ENCODE peak calls at places on chromosomes 16 and 17, in seven cellular contexts. One of them, this sample, is unnamed.

GRCh38 chr17:80145076-80146075 is 1.6 kb downstream of the EIF4A3 start:
- DNase-seq in breast epithelium: no peak
- DNase-seq in uterus: no peak
- DNase-seq in heart left ventricle: no peak
- DNase-seq in tibial artery: no peak
- DNase-seq in testis: peak
- DNase-seq in fibroblast of the aortic adventitia: no peak
- DNase-seq in this sample: no peak

GRCh38 chr16:11094838-11095565 is 150.6 kb downstream of the CLEC16A start:
- DNase-seq in breast epithelium: no peak
- DNase-seq in uterus: no peak
- DNase-seq in heart left ventricle: no peak
- DNase-seq in tibial artery: no peak
- DNase-seq in testis: no peak
- DNase-seq in fibroblast of the aortic adventitia: no peak
- DNase-seq in this sample: no peak

GRCh38 chr17:82752371-82753200 is 721 bp downstream of the TBCD start:
- DNase-seq in breast epithelium: no peak
- DNase-seq in uterus: no peak
- DNase-seq in heart left ventricle: peak
- DNase-seq in tibial artery: no peak
- DNase-seq in testis: peak
- DNase-seq in fibroblast of the aortic adventitia: peak
- DNase-seq in this sample: no peak

GRCh38 chr16:82709987-82710386 is 83.2 kb downstream of the CDH13 start:
- DNase-seq in breast epithelium: no peak
- DNase-seq in uterus: no peak
- DNase-seq in heart left ventricle: no peak
- DNase-seq in tibial artery: no peak
- DNase-seq in testis: no peak
- DNase-seq in fibroblast of the aortic adventitia: no peak
- DNase-seq in this sample: no peak

GRCh38 chr17:74759941-74760340 is 11.5 kb downstream of the NHERF1 start:
- DNase-seq in breast epithelium: peak
- DNase-seq in uterus: no peak
- DNase-seq in heart left ventricle: no peak
- DNase-seq in tibial artery: no peak
- DNase-seq in testis: no peak
- DNase-seq in fibroblast of the aortic adventitia: no peak
- DNase-seq in this sample: no peak

GRCh38 chr16:9225527-9226316 is 134.3 kb downstream of the HAPSTR1 start:
- DNase-seq in breast epithelium: no peak
- DNase-seq in uterus: no peak
- DNase-seq in heart left ventricle: no peak
- DNase-seq in tibial artery: no peak
- DNase-seq in testis: no peak
- DNase-seq in fibroblast of the aortic adventitia: no peak
- DNase-seq in this sample: no peak

GRCh38 chr16:51971184-51971583 is 575.8 kb downstream of the TOX3 start:
- DNase-seq in breast epithelium: no peak
- DNase-seq in uterus: no peak
- DNase-seq in heart left ventricle: no peak
- DNase-seq in tibial artery: no peak
- DNase-seq in testis: peak
- DNase-seq in fibroblast of the aortic adventitia: peak
- DNase-seq in this sample: no peak

GRCh38 chr17:81481011-81481799 is 31.4 kb downstream of the ACTG1 start:
- DNase-seq in breast epithelium: peak
- DNase-seq in uterus: peak
- DNase-seq in heart left ventricle: peak
- DNase-seq in tibial artery: peak
- DNase-seq in testis: peak
- DNase-seq in fibroblast of the aortic adventitia: peak
- DNase-seq in this sample: peak

GRCh38 chr16:26316683-26317464 is 625.1 kb downstream of the HS3ST4 start:
- DNase-seq in breast epithelium: no peak
- DNase-seq in uterus: no peak
- DNase-seq in heart left ventricle: no peak
- DNase-seq in tibial artery: no peak
- DNase-seq in testis: no peak
- DNase-seq in fibroblast of the aortic adventitia: no peak
- DNase-seq in this sample: no peak

GRCh38 chr16:31452631-31453106 is 6.6 kb upstream of the ARMC5 start:
- DNase-seq in breast epithelium: no peak
- DNase-seq in uterus: no peak
- DNase-seq in heart left ventricle: no peak
- DNase-seq in tibial artery: peak
- DNase-seq in testis: peak
- DNase-seq in fibroblast of the aortic adventitia: peak
- DNase-seq in this sample: no peak

GRCh38 chr17:76278268-76278908 is 13.2 kb downstream of the UBALD2 start:
- DNase-seq in breast epithelium: no peak
- DNase-seq in uterus: no peak
- DNase-seq in heart left ventricle: no peak
- DNase-seq in tibial artery: no peak
- DNase-seq in testis: no peak
- DNase-seq in fibroblast of the aortic adventitia: no peak
- DNase-seq in this sample: no peak

GRCh38 chr16:48862087-48862532 is 252.1 kb upstream of the N4BP1 start:
- DNase-seq in breast epithelium: no peak
- DNase-seq in uterus: peak
- DNase-seq in heart left ventricle: no peak
- DNase-seq in tibial artery: no peak
- DNase-seq in testis: no peak
- DNase-seq in fibroblast of the aortic adventitia: peak
- DNase-seq in this sample: no peak

GRCh38 chr17:68909066-68909465 is 46.1 kb downstream of the ABCA8 start:
- DNase-seq in breast epithelium: no peak
- DNase-seq in uterus: peak
- DNase-seq in heart left ventricle: no peak
- DNase-seq in tibial artery: peak
- DNase-seq in testis: peak
- DNase-seq in fibroblast of the aortic adventitia: peak
- DNase-seq in this sample: no peak

GRCh38 chr16:51994597-51994996 is 552.3 kb downstream of the TOX3 start:
- DNase-seq in breast epithelium: peak
- DNase-seq in uterus: no peak
- DNase-seq in heart left ventricle: no peak
- DNase-seq in tibial artery: no peak
- DNase-seq in testis: no peak
- DNase-seq in fibroblast of the aortic adventitia: no peak
- DNase-seq in this sample: no peak

GRCh38 chr17:77542551-77543490 is 402.1 kb downstream of the SEC14L1 start:
- DNase-seq in breast epithelium: peak
- DNase-seq in uterus: peak
- DNase-seq in heart left ventricle: peak
- DNase-seq in tibial artery: peak
- DNase-seq in testis: peak
- DNase-seq in fibroblast of the aortic adventitia: peak
- DNase-seq in this sample: peak

GRCh38 chr17:77465358-77466041 is 324.7 kb downstream of the SEC14L1 start:
- DNase-seq in breast epithelium: no peak
- DNase-seq in uterus: no peak
- DNase-seq in heart left ventricle: no peak
- DNase-seq in tibial artery: peak
- DNase-seq in testis: peak
- DNase-seq in fibroblast of the aortic adventitia: peak
- DNase-seq in this sample: peak

GRCh38 chr16:10941127-10941933 is 938 bp downstream of the DEXI start:
- DNase-seq in breast epithelium: no peak
- DNase-seq in uterus: no peak
- DNase-seq in heart left ventricle: no peak
- DNase-seq in tibial artery: no peak
- DNase-seq in testis: no peak
- DNase-seq in fibroblast of the aortic adventitia: no peak
- DNase-seq in this sample: no peak

GRCh38 chr16:52963471-52963870 is 89.2 kb downstream of the CHD9NB start:
- DNase-seq in breast epithelium: no peak
- DNase-seq in uterus: no peak
- DNase-seq in heart left ventricle: no peak
- DNase-seq in tibial artery: no peak
- DNase-seq in testis: no peak
- DNase-seq in fibroblast of the aortic adventitia: no peak
- DNase-seq in this sample: no peak

GRCh38 chr17:34628883-34629282 is 49.5 kb downstream of the TMEM132E start:
- DNase-seq in breast epithelium: no peak
- DNase-seq in uterus: no peak
- DNase-seq in heart left ventricle: no peak
- DNase-seq in tibial artery: no peak
- DNase-seq in testis: no peak
- DNase-seq in fibroblast of the aortic adventitia: no peak
- DNase-seq in this sample: no peak

GRCh38 chr16:50499254-50499653 is 48.9 kb upstream of the NKD1 start:
- DNase-seq in breast epithelium: no peak
- DNase-seq in uterus: no peak
- DNase-seq in heart left ventricle: no peak
- DNase-seq in tibial artery: no peak
- DNase-seq in testis: no peak
- DNase-seq in fibroblast of the aortic adventitia: no peak
- DNase-seq in this sample: no peak

GRCh38 chr17:10614536-10615155 is 42.5 kb downstream of the MYH3 start:
- DNase-seq in breast epithelium: no peak
- DNase-seq in uterus: peak
- DNase-seq in heart left ventricle: no peak
- DNase-seq in tibial artery: no peak
- DNase-seq in testis: peak
- DNase-seq in fibroblast of the aortic adventitia: peak
- DNase-seq in this sample: no peak

GRCh38 chr17:10156579-10157488 is 41.6 kb downstream of the GAS7 start:
- DNase-seq in breast epithelium: no peak
- DNase-seq in uterus: no peak
- DNase-seq in heart left ventricle: peak
- DNase-seq in tibial artery: peak
- DNase-seq in testis: peak
- DNase-seq in fibroblast of the aortic adventitia: no peak
- DNase-seq in this sample: peak

GRCh38 chr16:86498155-86498651 is 12.1 kb upstream of the FOXF1 start:
- DNase-seq in breast epithelium: no peak
- DNase-seq in uterus: no peak
- DNase-seq in heart left ventricle: no peak
- DNase-seq in tibial artery: no peak
- DNase-seq in testis: no peak
- DNase-seq in fibroblast of the aortic adventitia: no peak
- DNase-seq in this sample: no peak
- TF ChIP-seq CTCF in breast epithelium: no peak
- TF ChIP-seq CTCF in uterus: no peak
- TF ChIP-seq CTCF in heart left ventricle: no peak
- TF ChIP-seq CTCF in tibial artery: no peak
- TF ChIP-seq CTCF in testis: no peak
- TF ChIP-seq CTCF in fibroblast of the aortic adventitia: peak
- TF ChIP-seq CTCF in this sample: no peak

GRCh38 chr17:8830141-8830540 is 31.0 kb upstream of the MFSD6L start:
- DNase-seq in breast epithelium: no peak
- DNase-seq in uterus: no peak
- DNase-seq in heart left ventricle: no peak
- DNase-seq in tibial artery: no peak
- DNase-seq in testis: no peak
- DNase-seq in fibroblast of the aortic adventitia: no peak
- DNase-seq in this sample: no peak

GRCh38 chr17:8831234-8831849 is 32.2 kb upstream of the MFSD6L start:
- DNase-seq in breast epithelium: no peak
- DNase-seq in uterus: no peak
- DNase-seq in heart left ventricle: no peak
- DNase-seq in tibial artery: no peak
- DNase-seq in testis: no peak
- DNase-seq in fibroblast of the aortic adventitia: no peak
- DNase-seq in this sample: no peak

GRCh38 chr17:8835106-8835505 is 32.4 kb downstream of the PIK3R6 start:
- DNase-seq in breast epithelium: no peak
- DNase-seq in uterus: no peak
- DNase-seq in heart left ventricle: no peak
- DNase-seq in tibial artery: no peak
- DNase-seq in testis: no peak
- DNase-seq in fibroblast of the aortic adventitia: no peak
- DNase-seq in this sample: no peak

GRCh38 chr17:8835631-8836364 is 31.7 kb downstream of the PIK3R6 start:
- DNase-seq in breast epithelium: no peak
- DNase-seq in uterus: no peak
- DNase-seq in heart left ventricle: no peak
- DNase-seq in tibial artery: no peak
- DNase-seq in testis: no peak
- DNase-seq in fibroblast of the aortic adventitia: no peak
- DNase-seq in this sample: no peak

GRCh38 chr17:8832711-8833352 is 33.7 kb upstream of the MFSD6L start:
- DNase-seq in breast epithelium: no peak
- DNase-seq in uterus: no peak
- DNase-seq in heart left ventricle: peak
- DNase-seq in tibial artery: no peak
- DNase-seq in testis: peak
- DNase-seq in fibroblast of the aortic adventitia: no peak
- DNase-seq in this sample: peak
- TF ChIP-seq CTCF in breast epithelium: no peak
- TF ChIP-seq CTCF in uterus: no peak
- TF ChIP-seq CTCF in heart left ventricle: peak
- TF ChIP-seq CTCF in tibial artery: no peak
- TF ChIP-seq CTCF in testis: peak
- TF ChIP-seq CTCF in fibroblast of the aortic adventitia: peak
- TF ChIP-seq CTCF in this sample: no peak

DNA sequence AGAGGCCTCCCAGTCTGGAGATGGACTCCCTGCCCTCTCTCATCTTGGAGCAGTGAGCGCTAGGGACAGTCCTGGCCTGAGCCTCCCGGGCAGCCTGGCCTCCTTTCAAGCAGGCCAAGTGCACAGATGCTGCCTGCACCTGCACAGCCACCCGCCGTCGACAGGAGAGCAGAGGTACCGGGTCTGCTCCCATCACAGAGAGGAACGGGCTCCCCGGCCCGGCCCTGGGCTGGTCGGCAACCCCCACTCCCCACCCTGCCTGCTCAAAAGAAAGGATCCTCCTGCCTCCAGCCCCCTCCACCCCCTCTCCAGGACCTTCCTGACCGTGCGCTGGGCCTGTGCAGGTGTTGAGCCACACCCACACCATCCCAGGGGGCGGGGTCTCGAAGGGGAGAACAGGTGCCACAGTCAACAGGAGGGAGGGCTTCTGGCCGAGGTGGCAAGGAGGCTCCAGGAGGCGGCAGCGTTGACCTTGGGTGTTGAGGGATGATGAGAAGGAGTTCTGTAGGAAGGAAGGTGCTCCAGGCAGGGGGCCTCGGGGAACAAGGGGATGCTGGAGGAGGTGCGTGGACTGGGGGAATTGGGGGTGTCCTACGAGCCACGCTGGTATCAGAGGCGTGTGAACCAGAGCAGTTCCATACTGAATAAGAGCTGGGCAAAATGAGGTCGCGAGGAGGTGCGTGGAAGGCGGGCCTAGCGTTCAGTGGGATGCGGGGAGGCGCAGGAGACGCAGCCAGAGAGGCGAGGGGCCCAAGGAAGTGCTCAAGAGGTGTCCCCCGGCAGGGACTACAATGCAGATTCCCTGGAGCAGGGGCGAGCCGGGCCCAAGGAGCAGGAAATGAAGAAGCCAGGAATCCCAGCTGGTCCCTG is 967 bp upstream of the CDH15 start:
- DNase-seq in breast epithelium: no peak
- DNase-seq in uterus: no peak
- DNase-seq in heart left ventricle: peak
- DNase-seq in tibial artery: no peak
- DNase-seq in testis: no peak
- DNase-seq in fibroblast of the aortic adventitia: no peak
- DNase-seq in this sample: no peak
- TF ChIP-seq CTCF in breast epithelium: no peak
- TF ChIP-seq CTCF in uterus: no peak
- TF ChIP-seq CTCF in heart left ventricle: no peak
- TF ChIP-seq CTCF in tibial artery: no peak
- TF ChIP-seq CTCF in testis: no peak
- TF ChIP-seq CTCF in fibroblast of the aortic adventitia: no peak
- TF ChIP-seq CTCF in this sample: no peak

GRCh38 chr17:29572691-29573557 is 4.4 kb downstream of the TP53I13 start:
- DNase-seq in breast epithelium: peak
- DNase-seq in uterus: peak
- DNase-seq in heart left ventricle: peak
- DNase-seq in tibial artery: peak
- DNase-seq in testis: peak
- DNase-seq in fibroblast of the aortic adventitia: peak
- DNase-seq in this sample: peak
- TF ChIP-seq CTCF in breast epithelium: peak
- TF ChIP-seq CTCF in uterus: peak
- TF ChIP-seq CTCF in heart left ventricle: peak
- TF ChIP-seq CTCF in tibial artery: peak
- TF ChIP-seq CTCF in testis: peak
- TF ChIP-seq CTCF in fibroblast of the aortic adventitia: peak
- TF ChIP-seq CTCF in this sample: no peak

This sample was measured in activated B cell treated with CpG ODN at 0.5 μM for 24 hours.